ENCODE peak calls at places on chromosome 13, in ten cellular contexts. A, C, Q, O, B, F, N, T, X and Y are unnamed samples.

GRCh38 chr13:46010148-46010547 is 42.4 kb downstream of the ZC3H13 start:
- DNase-seq in N (peak; percentile 4), X (no peak), F (no peak), A (no peak), O (no peak), Q (peak; percentile 10), T (no peak), B (no peak), C (no peak), Y (peak; percentile 28)

GRCh38 chr13:53200498-53201453 is 172.2 kb downstream of the OLFM4 start:
- DNase-seq in O (no peak), A (no peak), B (no peak), Q (peak; percentile 77), T (no peak), C (no peak), F (no peak), N (peak; percentile 7), X (no peak), Y (no peak)

GRCh38 chr13:30477346-30478235 is 11.9 kb upstream of the HMGB1 start:
- DNase-seq in B (no peak), C (no peak), T (no peak), X (no peak), A (no peak), F (no peak), O (no peak), Q (no peak), N (no peak), Y (no peak)

GRCh38 chr13:80386592-80386991 is 45.7 kb upstream of the SPRY2 start:
- DNase-seq in N (no peak), T (no peak), O (no peak), X (no peak), C (no peak), F (no peak), B (no peak), A (no peak), Q (no peak), Y (no peak)

GRCh38 chr13:104320446-104320845 is 1254.2 kb upstream of the SLC10A2 start:
- DNase-seq in Q (no peak), O (no peak), A (no peak), F (no peak), B (no peak), C (no peak), N (no peak), T (no peak), X (no peak), Y (no peak)

GRCh38 chr13:77042566-77043177 is 15.7 kb upstream of the FBXL3 start:
- DNase-seq in T (no peak), A (no peak), F (no peak), N (no peak), C (no peak), O (no peak), X (no peak), B (no peak), Q (no peak), Y (no peak)

GRCh38 chr13:20174656-20175405 is 14.0 kb upstream of the GJA3 start:
- DNase-seq in O (no peak), B (peak; percentile 99), C (peak; percentile 58), T (no peak), F (peak; percentile 76), N (peak; percentile 86), Q (peak; percentile 94), A (no peak), X (no peak), Y (peak; percentile 96)

GRCh38 chr13:74444161-74444571 is 310.0 kb upstream of the KLF12 start:
- DNase-seq in C (no peak), N (peak; percentile 6), X (no peak), A (no peak), Q (no peak), B (peak; percentile 97), T (no peak), O (no peak), F (no peak), Y (no peak)